ENCODE peak calls at places on chromosomes 5 and 9, in nine cellular contexts. K is epithelial cell of proximal tubule, I is cardiac muscle cell, V is kidney, S is esophagus squamous epithelium, A is BE2C, W is uterus, Z is HepG2, X is body of pancreas. H is an unnamed sample.

GRCh38 chr5:147336871-147337270 is 102.0 kb downstream of the STK32A start:
- DNase-seq in W (no peak), V (no peak), K (no peak), X (no peak), S (no peak), A (no peak), I (no peak), Z (no peak), H (no peak)

GRCh38 chr9:6149315-6149714 is 66.3 kb upstream of the IL33 start:
- DNase-seq in A (no peak), K (no peak), X (no peak), V (no peak), I (no peak), S (no peak), Z (no peak), W (no peak), H (no peak)

GRCh38 chr9:79012561-79012960 is 559.2 kb upstream of the TLE4 start:
- DNase-seq in V (no peak), A (no peak), K (no peak), W (no peak), Z (no peak), S (no peak), I (no peak), X (no peak), H (peak; percentile 62)

GRCh38 chr5:91219141-91219802 is 163.8 kb downstream of the ARRDC3 start:
- DNase-seq in V (no peak), S (no peak), W (no peak), Z (no peak), I (no peak), K (peak; percentile 60), A (no peak), X (peak; percentile 31), H (peak; percentile 95)

GRCh38 chr5:131198625-131199024 is 27.9 kb downstream of the LYRM7 start:
- DNase-seq in K (no peak), Z (no peak), X (no peak), A (no peak), W (no peak), V (no peak), I (no peak), S (no peak), H (no peak)

GRCh38 chr5:134784946-134785620 is 26.5 kb downstream of the DDX46 start:
- DNase-seq in Z (no peak), K (no peak), V (no peak), A (no peak), S (no peak), X (no peak), W (no peak), I (no peak), H (peak; percentile 30)

GRCh38 chr5:92652735-92653134 is 928.3 kb downstream of the NR2F1-AS1 start:
- DNase-seq in Z (no peak), V (no peak), W (no peak), X (no peak), I (no peak), S (no peak), K (no peak), A (no peak), H (peak; percentile 37)

GRCh38 chr5:172896465-172896864 is 62.4 kb downstream of the ERGIC1 start:
- DNase-seq in V (no peak), W (no peak), X (no peak), Z (no peak), K (no peak), A (no peak), S (no peak), I (no peak), H (peak; percentile 61)

GRCh38 chr9:15069106-15069505 is 158.9 kb upstream of the FREM1 start:
- DNase-seq in V (no peak), S (no peak), Z (no peak), A (no peak), I (no peak), W (no peak), X (no peak), K (no peak), H (no peak)

GRCh38 chr9:14593406-14593805 is 99.8 kb downstream of the ZDHHC21 start:
- DNase-seq in V (no peak), A (no peak), Z (peak; percentile 13), S (no peak), X (no peak), K (no peak), I (no peak), W (no peak), H (no peak)

GRCh38 chr9:85248514-85249312 is 493.0 kb downstream of the AGTPBP1 start:
- DNase-seq in K (no peak), Z (no peak), X (no peak), A (no peak), I (peak; percentile 6), S (no peak), V (no peak), W (no peak), H (peak; percentile 24)

GRCh38 chr9:93962561-93963440 is 7.6 kb upstream of the BARX1 start:
- DNase-seq in V (peak; percentile 89), S (peak; percentile 22), K (peak; percentile 10), W (peak; percentile 73), A (peak; percentile 74), Z (peak; percentile 66), X (peak; percentile 88), I (peak; percentile 93), H (peak; percentile 92)
- H3K4me3 ChIP-seq in V (no peak overlapping the region), S (no peak overlapping the region), K (no peak overlapping the region), W (no peak overlapping the region), A (no peak overlapping the region), Z (no peak overlapping the region), X (no peak overlapping the region), I (no peak overlapping the region), H (no peak overlapping the region)

DNA sequence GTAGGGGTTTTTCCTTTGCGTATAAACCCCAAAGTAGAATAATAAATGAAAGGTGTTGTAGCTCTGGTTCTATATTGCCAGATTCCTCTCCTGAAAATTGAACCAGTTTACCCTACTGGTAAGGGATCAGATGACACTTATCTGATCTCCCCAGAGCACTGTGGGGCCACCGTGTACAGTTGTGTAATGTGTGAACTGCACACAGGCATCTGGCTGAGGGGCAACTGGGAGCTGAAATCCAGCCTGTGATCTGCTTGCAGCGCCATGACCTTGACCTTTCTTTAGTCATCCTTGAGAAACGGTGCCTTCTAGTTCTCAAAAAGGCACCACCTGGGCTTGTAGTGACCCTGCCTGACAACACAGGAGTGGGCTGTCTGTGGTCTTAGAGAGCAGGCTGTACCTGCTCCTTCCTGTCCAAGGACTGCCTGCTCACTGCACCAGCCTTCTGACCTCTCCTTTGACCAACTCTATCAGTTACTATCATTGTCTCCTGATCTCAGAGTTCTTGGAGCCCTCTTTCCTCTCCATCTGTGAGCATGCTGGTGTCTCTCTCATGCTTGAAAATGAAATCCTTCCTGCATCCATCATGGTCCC is 40.2 kb downstream of the PDE6A start:
- DNase-seq in W (no peak), I (no peak), X (no peak), A (no peak), K (no peak), V (no peak), Z (peak; percentile 51), S (no peak), H (peak; percentile 49)
- TF ChIP-seq CTCF in W (no peak), I (no peak), X (no peak), A (no peak), K (peak; percentile 9), V (no peak), Z (peak; percentile 16), S (no peak), H (no peak)

GRCh38 chr9:101333923-101334702 is 50.7 kb downstream of the BAAT start:
- DNase-seq in S (no peak), V (no peak), X (no peak), A (no peak), I (no peak), Z (no peak), K (no peak), W (no peak), H (no peak)

GRCh38 chr9:101336091-101336490 is 48.7 kb downstream of the BAAT start:
- DNase-seq in V (no peak), S (no peak), K (no peak), X (no peak), Z (no peak), W (no peak), A (no peak), I (no peak), H (no peak)

GRCh38 chr9:101332362-101332761 is 52.4 kb downstream of the BAAT start:
- DNase-seq in S (no peak), Z (no peak), X (no peak), I (no peak), A (no peak), V (no peak), W (no peak), K (no peak), H (no peak)

GRCh38 chr9:101337237-101337636 is 47.6 kb downstream of the BAAT start:
- DNase-seq in X (no peak), I (no peak), V (no peak), Z (no peak), K (no peak), A (no peak), S (no peak), W (no peak), H (no peak)

GRCh38 chr9:101333490-101333889 is 51.3 kb downstream of the BAAT start:
- DNase-seq in A (no peak), Z (no peak), W (no peak), V (no peak), X (no peak), S (no peak), I (no peak), K (no peak), H (no peak)
- H3K4me3 ChIP-seq in A (no peak overlapping the region), Z (no peak overlapping the region), W (no peak overlapping the region), V (no peak overlapping the region), X (no peak overlapping the region), S (no peak overlapping the region), I (no peak overlapping the region), K (no peak overlapping the region), H (no peak overlapping the region)

GRCh38 chr5:13660072-13660471 is 284.4 kb downstream of the DNAH5 start:
- DNase-seq in W (no peak), X (no peak), A (no peak), Z (no peak), S (no peak), K (no peak), I (no peak), V (no peak), H (peak; percentile 36)
- TF ChIP-seq CTCF in W (no peak), X (no peak), A (no peak), Z (no peak), S (no peak), K (peak; percentile 56), I (no peak), V (no peak), H (no peak)

H was measured in choroid plexus epithelial cell.